ENCODE peak calls at places on chromosomes 11 and 22, in five cellular contexts. N, F, O, J and C are unnamed samples.

GRCh38 chr11:27310182-27310581 is 52.8 kb downstream of the CCDC34 start:
- DNase-seq in J (no peak), O (no peak), N (no peak), F (no peak), C (no peak)

GRCh38 chr11:125272092-125272491 is 107.5 kb downstream of the PKNOX2 start:
- DNase-seq in F (peak; percentile 25), O (peak; percentile 32), J (no peak), N (peak; percentile 66), C (no peak)

GRCh38 chr11:36564376-36565032 is 3.3 kb upstream of the RAG1 start:
- DNase-seq in O (no peak), J (no peak), F (peak; percentile 53), N (peak; percentile 23), C (peak; percentile 11)

GRCh38 chr11:19134004-19134403 is 17.0 kb downstream of the ZDHHC13 start:
- DNase-seq in N (no peak), J (no peak), O (no peak), F (no peak), C (no peak)

GRCh38 chr11:76524919-76525318 is 80.1 kb downstream of the EMSY start:
- DNase-seq in O (no peak), N (peak; percentile 61), F (no peak), J (no peak), C (peak; percentile 61)

GRCh38 chr11:77778549-77778948 is 42.0 kb downstream of the RSF1 start:
- DNase-seq in N (no peak), F (no peak), O (no peak), J (no peak), C (no peak)

GRCh38 chr11:95577716-95578460 is 211.7 kb downstream of the FAM76B start:
- DNase-seq in J (no peak), O (peak; percentile 63), F (peak; percentile 79), N (peak; percentile 72), C (no peak)

GRCh38 chr11:117431436-117431835 is 103.8 kb downstream of the CEP164 start:
- DNase-seq in N (no peak), F (no peak), J (no peak), O (no peak), C (no peak)

GRCh38 chr11:14578551-14578956 is 58.4 kb upstream of the PSMA1 start:
- DNase-seq in N (peak; percentile 13), J (peak; percentile 81), O (no peak), F (peak; percentile 54), C (no peak)

GRCh38 chr11:117071344-117071787 is 26.9 kb downstream of the SIK3 start:
- DNase-seq in N (no peak), O (no peak), F (peak; percentile 32), J (no peak), C (no peak)

GRCh38 chr11:93652161-93652597 is 9.3 kb upstream of the CEP295 start:
- DNase-seq in F (peak; percentile 50), J (no peak), N (peak; percentile 6), O (no peak), C (no peak)

GRCh38 chr11:128424867-128425285 is 162.5 kb downstream of the ETS1 start:
- DNase-seq in F (peak; percentile 68), O (no peak), J (no peak), N (no peak), C (no peak)

GRCh38 chr22:37485006-37485713 is 1.0 kb downstream of the MFNG start:
- DNase-seq in F (no peak), N (no peak), O (no peak), J (no peak), C (no peak)

GRCh38 chr22:22763512-22763911 is 119.1 kb downstream of the GGTLC2 start:
- DNase-seq in F (no peak), O (no peak), N (no peak), J (no peak), C (no peak)

GRCh38 chr11:17915500-17916143 is 97.2 kb downstream of the SERGEF start:
- DNase-seq in O (no peak), N (peak; percentile 9), F (no peak), J (no peak), C (no peak)

GRCh38 chr22:23566716-23567475 is 13.2 kb downstream of the IGLL1 start:
- DNase-seq in F (no peak), N (no peak), J (no peak), O (no peak), C (no peak)

GRCh38 chr22:50280022-50280707 is 10.0 kb upstream of the MAPK11 start:
- DNase-seq in J (no peak), O (no peak), N (no peak), F (no peak), C (no peak)

GRCh38 chr11:90669094-90669493 is 446.2 kb upstream of the CHORDC1 start:
- DNase-seq in F (no peak), O (no peak), J (no peak), N (no peak), C (no peak)

GRCh38 chr22:27984001-27984695 is 65.1 kb upstream of the PITPNB start:
- DNase-seq in N (no peak), J (no peak), F (no peak), O (no peak), C (no peak)

GRCh38 chr11:113518716-113519495 is 43.7 kb upstream of the DRD2 start:
- DNase-seq in N (no peak), F (no peak), J (no peak), O (no peak), C (no peak)

GRCh38 chr11:13335319-13335718 is 57.7 kb downstream of the BMAL1 start:
- DNase-seq in N (peak; percentile 36), F (peak; percentile 82), J (no peak), O (no peak), C (peak; percentile 54)

GRCh38 chr11:12100886-12101285 is 9.5 kb upstream of the MICAL2 start:
- DNase-seq in N (no peak), J (no peak), F (no peak), O (no peak), C (no peak)

GRCh38 chr11:69511358-69512015 is 30.0 kb downstream of the LINC01488 start:
- DNase-seq in J (no peak), N (peak; percentile 43), F (no peak), O (no peak), C (no peak)

GRCh38 chr11:5369793-5370192 is 13.8 kb upstream of the OR51M1 start:
- DNase-seq in N (no peak), J (no peak), O (no peak), F (peak; percentile 75), C (no peak)

GRCh38 chr11:1389932-1390587 is at the start of gene BRSK2:
- DNase-seq in F (no peak), N (no peak), O (no peak), J (no peak), C (no peak)

GRCh38 chr11:77411238-77411637 is 62.7 kb downstream of the PAK1 start:
- DNase-seq in F (peak; percentile 11), O (no peak), J (no peak), N (peak; percentile 26), C (no peak)

GRCh38 chr22:22820626-22821025 is 67.0 kb upstream of the IGLL5 start:
- DNase-seq in F (no peak), N (no peak), J (no peak), O (no peak), C (no peak)

GRCh38 chr11:115054541-115055538 is 376.5 kb downstream of the NXPE2 start:
- DNase-seq in O (no peak), J (no peak), N (peak; percentile 60), F (no peak), C (no peak)

GRCh38 chr22:49512471-49512870 is 315.2 kb downstream of the BRD1 start:
- DNase-seq in N (no peak), O (no peak), J (no peak), F (no peak), C (no peak)

GRCh38 chr11:84503503-84503902 is 1123.6 kb downstream of the DLG2 start:
- DNase-seq in N (no peak), J (no peak), O (no peak), F (no peak), C (no peak)

GRCh38 chr11:113289341-113290187 is 24.8 kb upstream of the TTC12 start:
- DNase-seq in J (peak; percentile 13), O (no peak), N (peak; percentile 4), F (peak; percentile 37), C (no peak)

GRCh38 chr11:111548542-111548941 is 8.0 kb downstream of the LAYN start:
- DNase-seq in N (no peak), O (no peak), F (no peak), J (no peak), C (no peak)

GRCh38 chr11:66130978-66131377 is 60.9 kb downstream of the PACS1 start:
- DNase-seq in O (no peak), N (no peak), F (no peak), J (no peak), C (no peak)

GRCh38 chr22:19132693-19133400 is 1.7 kb downstream of the TSSK2 start:
- DNase-seq in F (no peak), J (no peak), N (no peak), O (no peak), C (no peak)

GRCh38 chr11:83035070-83035854 is 36.4 kb downstream of the RAB30 start:
- DNase-seq in N (no peak), F (peak; percentile 61), O (no peak), J (no peak), C (no peak)

DNA sequence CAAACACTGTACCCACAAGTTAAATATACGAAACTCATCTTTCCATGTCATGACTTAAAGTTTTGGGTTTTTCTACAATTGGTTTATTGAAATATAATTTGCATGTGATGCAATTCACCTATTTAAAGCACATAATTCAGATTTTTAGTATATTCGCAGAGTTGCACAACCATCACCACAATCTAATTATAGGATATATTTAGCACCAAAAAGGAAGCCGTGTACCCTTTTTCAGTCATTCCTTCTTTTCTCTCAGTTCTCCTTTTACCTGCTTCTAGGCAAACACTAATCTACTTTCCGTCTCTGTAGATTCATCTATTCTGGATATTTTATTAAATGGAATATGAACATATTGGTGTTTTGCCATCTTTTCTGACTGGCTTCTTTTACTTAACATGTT is 1458.1 kb upstream of the TENM4 start:
- DNase-seq in O (no peak), J (no peak), N (no peak), F (no peak), C (no peak)
- H3K4me3 ChIP-seq in O (no peak overlapping the region), J (no peak overlapping the region), N (no peak overlapping the region), F (no peak overlapping the region), C (no peak overlapping the region)

GRCh38 chr11:62709262-62710000 is 2.0 kb downstream of the GNG3 start:
- DNase-seq in J (peak; percentile 95), N (peak; percentile 92), O (peak; percentile 86), F (peak; percentile 96), C (peak; percentile 86)
- TF ChIP-seq CTCF in J (no peak), N (no peak), O (no peak), F (no peak), C (no peak)

DNA sequence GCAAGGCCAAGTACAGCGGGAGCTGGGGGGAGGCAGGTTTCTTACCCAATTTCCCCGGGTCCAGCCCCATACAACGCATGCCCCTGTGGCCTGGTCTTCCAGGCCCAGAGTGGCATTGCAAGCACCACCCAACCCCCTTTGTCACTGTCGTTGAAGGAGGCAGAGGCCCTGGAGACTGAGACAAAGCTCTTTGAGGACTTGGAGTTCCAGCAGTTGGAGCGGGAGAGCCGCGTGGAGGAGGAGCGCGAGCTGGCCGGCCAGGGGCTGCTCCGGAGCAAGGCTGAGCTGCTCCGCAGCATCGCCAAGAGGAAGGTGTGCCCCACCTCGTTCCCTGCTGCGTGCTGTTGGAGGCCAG is 27.8 kb downstream of the PHLDB1 start:
- DNase-seq in O (no peak), N (no peak), J (no peak), F (no peak), C (no peak)
- H3K4me3 ChIP-seq in O (no peak overlapping the region), N (no peak overlapping the region), J (no peak overlapping the region), F (no peak overlapping the region), C (no peak overlapping the region)

GRCh38 chr11:46308632-46309419 is 31.4 kb downstream of the CREB3L1 start:
- DNase-seq in N (no peak), O (no peak), J (no peak), F (peak; percentile 48), C (no peak)
- TF ChIP-seq CTCF in N (peak; percentile 62), O (peak; percentile 94), J (peak; percentile 93), F (peak; percentile 92), C (peak; percentile 88)